ENCODE peak calls at places on chromosomes 2 and 18, in five cellular contexts. N is WTC11, W is GM20000, L is AG04449, G is lower leg skin. R is an unnamed sample.

GRCh38 chr2:157696036-157696435 is 67.4 kb upstream of the ACVR1C start:
- DNase-seq in L (peak), G (no peak), W (no peak), N (no peak), R (no peak)

GRCh38 chr2:3242747-3243369 is 134.8 kb downstream of the EIPR1 start:
- DNase-seq in G (no peak), L (no peak), W (no peak), N (no peak), R (no peak)

GRCh38 chr18:48493856-48494255 is 45.0 kb upstream of the CTIF start:
- DNase-seq in N (no peak), G (no peak), L (no peak), W (no peak), R (no peak)

GRCh38 chr2:71609441-71609840 is 156.1 kb downstream of the DYSF start:
- DNase-seq in N (no peak), W (no peak), G (peak), L (peak), R (no peak)

GRCh38 chr2:111116016-111116746 is 4.5 kb upstream of the BCL2L11 start:
- DNase-seq in L (no peak), G (no peak), W (peak), N (no peak), R (no peak)

GRCh38 chr2:201953386-201953785 is 80.3 kb upstream of the FZD7 start:
- DNase-seq in L (no peak), N (no peak), G (no peak), W (no peak), R (no peak)

GRCh38 chr2:101038455-101039255 is 36.6 kb downstream of the RPL31 start:
- DNase-seq in W (no peak), L (no peak), N (peak), G (no peak), R (no peak)

GRCh38 chr2:68357608-68358337 is 7.3 kb upstream of the PLEK start:
- DNase-seq in L (no peak), N (peak), W (peak), G (no peak), R (peak)

GRCh38 chr2:150133623-150134022 is 353.8 kb downstream of the RND3 start:
- DNase-seq in G (no peak), L (no peak), W (peak), N (no peak), R (peak)

GRCh38 chr2:11236335-11236734 is 81.1 kb downstream of the SLC66A3 start:
- DNase-seq in W (no peak), G (no peak), N (no peak), L (no peak), R (no peak)

GRCh38 chr2:529425-529824 is 147.8 kb downstream of the TMEM18 start:
- DNase-seq in L (no peak), W (no peak), G (no peak), N (no peak), R (no peak)

GRCh38 chr2:28048341-28048740 is 157.8 kb downstream of the BABAM2 start:
- DNase-seq in N (no peak), G (no peak), L (no peak), W (no peak), R (no peak)

GRCh38 chr2:73938761-73939352 is 12.2 kb downstream of the DGUOK start:
- DNase-seq in N (no peak), W (no peak), G (no peak), L (peak), R (peak)

GRCh38 chr2:69768217-69768616 is 26.3 kb downstream of the ANXA4 start:
- DNase-seq in G (no peak), L (no peak), W (no peak), N (no peak), R (no peak)

GRCh38 chr2:36526216-36526615 is 71.8 kb downstream of the FEZ2 start:
- DNase-seq in W (no peak), N (no peak), L (peak), G (no peak), R (peak)

GRCh38 chr2:58609306-58609705 is 368.2 kb upstream of the FANCL start:
- DNase-seq in W (no peak), L (no peak), N (no peak), G (no peak), R (no peak)

GRCh38 chr2:119252186-119253113 is 28.8 kb downstream of the STEAP3 start:
- DNase-seq in W (no peak), N (no peak), G (no peak), L (peak), R (peak)

GRCh38 chr2:205698556-205699282 is 16.4 kb downstream of the NRP2 start:
- DNase-seq in G (no peak), L (no peak), W (no peak), N (no peak), R (no peak)

GRCh38 chr2:48315847-48316194 is 214.1 kb upstream of the STON1 start:
- DNase-seq in L (no peak), G (no peak), W (peak), N (peak), R (no peak)

GRCh38 chr2:127066942-127067341 is 40.0 kb downstream of the BIN1 start:
- DNase-seq in N (no peak), G (peak), L (no peak), W (no peak), R (no peak)

GRCh38 chr2:15729709-15730544 is 138.3 kb downstream of the DDX1 start:
- DNase-seq in N (no peak), G (no peak), W (no peak), L (no peak), R (no peak)

GRCh38 chr18:54205951-54206350 is 18.5 kb downstream of the MBD2 start:
- DNase-seq in L (no peak), W (no peak), N (no peak), G (no peak), R (no peak)

GRCh38 chr2:59149271-59149670 is 908.1 kb upstream of the FANCL start:
- DNase-seq in W (no peak), N (no peak), L (no peak), G (no peak), R (no peak)

GRCh38 chr2:202566286-202566685 is 68.5 kb upstream of the FAM117B start:
- DNase-seq in W (no peak), L (no peak), G (no peak), N (no peak), R (no peak)

GRCh38 chr2:137675584-137676327 is 288.5 kb upstream of the HNMT start:
- DNase-seq in N (no peak), W (no peak), G (no peak), L (no peak), R (no peak)

GRCh38 chr2:216519154-216519762 is 20.6 kb downstream of the RPL37A start:
- DNase-seq in G (peak), L (no peak), W (peak), N (peak), R (no peak)

GRCh38 chr2:229650886-229651285 is 63.5 kb downstream of the DNER start:
- DNase-seq in L (no peak), W (no peak), G (no peak), N (no peak), R (no peak)

GRCh38 chr2:212361174-212361756 is 177.3 kb downstream of the ERBB4 start:
- DNase-seq in G (no peak), N (no peak), L (no peak), W (no peak), R (no peak)

GRCh38 chr2:162143969-162144368 is 8.1 kb downstream of the GCG start:
- DNase-seq in N (no peak), W (no peak), G (no peak), L (no peak), R (no peak)

GRCh38 chr18:32919799-32920198 is 147.0 kb upstream of the KLHL14 start:
- DNase-seq in W (peak), G (no peak), N (peak), L (no peak), R (no peak)

GRCh38 chr2:55120634-55121359 is 70.5 kb upstream of the RTN4 start:
- DNase-seq in N (no peak), W (no peak), L (no peak), G (no peak), R (peak)

GRCh38 chr18:210780-211179 is 52.4 kb downstream of the USP14 start:
- DNase-seq in L (no peak), G (no peak), W (no peak), N (no peak), R (no peak)

R was measured in NCI-H226.